ENCODE peak calls at places on chromosomes 5 and 9, in seven cellular contexts. G is fibroblast of lung, Z is pancreas, Q is cardiac fibroblast, E is kidney epithelial cell, D is cardiac muscle cell, N is bronchial epithelial cell. X is an unnamed sample.

GRCh38 chr9:117480729-117481128 is 65.9 kb upstream of the ASTN2 start:
- DNase-seq in Q (no peak), D (no peak), Z (no peak), E (no peak), G (no peak), N (no peak), X (no peak)

GRCh38 chr9:112271466-112272098 is 61.8 kb downstream of the PTBP3 start:
- DNase-seq in G (no peak), Q (no peak), N (peak), D (no peak), E (no peak), Z (no peak), X (no peak)

GRCh38 chr9:112249277-112249676 is 74.2 kb upstream of the SUSD1 start:
- DNase-seq in G (peak), Q (peak), Z (no peak), E (no peak), D (peak), N (peak), X (no peak)

GRCh38 chr5:56512314-56512996 is 279.3 kb upstream of the ANKRD55 start:
- DNase-seq in N (no peak), D (peak), Q (peak), E (no peak), G (no peak), Z (no peak), X (no peak)

GRCh38 chr9:17799383-17799782 is 220.5 kb downstream of the SH3GL2 start:
- DNase-seq in Z (no peak), G (peak), E (peak), N (peak), D (peak), Q (peak), X (no peak)

GRCh38 chr5:148808864-148809642 is 17.4 kb upstream of the ADRB2 start:
- DNase-seq in G (no peak), N (no peak), Z (no peak), Q (no peak), E (no peak), D (no peak), X (no peak)

GRCh38 chr9:130906727-130907416 is 10.3 kb upstream of the QRFP start:
- DNase-seq in Q (no peak), E (no peak), Z (no peak), N (no peak), D (no peak), G (no peak), X (no peak)

GRCh38 chr5:126947146-126948010 is 83.0 kb downstream of the MARCHF3 start:
- DNase-seq in E (no peak), G (no peak), Q (no peak), N (no peak), D (no peak), Z (no peak), X (no peak)

GRCh38 chr5:33488558-33489355 is 48.0 kb downstream of the TARS1 start:
- DNase-seq in E (no peak), D (no peak), G (no peak), Q (no peak), N (no peak), Z (no peak), X (no peak)

GRCh38 chr5:178327446-178327845 is 94.8 kb upstream of the PHYKPL start:
- DNase-seq in N (no peak), G (no peak), E (no peak), D (no peak), Z (no peak), Q (no peak), X (no peak)

GRCh38 chr5:58849995-58850667 is 267.3 kb downstream of the RAB3C start:
- DNase-seq in D (peak), Z (peak), G (peak), Q (peak), E (peak), N (peak), X (peak)

GRCh38 chr5:119336846-119337564 is 18.8 kb upstream of the TNFAIP8 start:
- DNase-seq in Q (no peak), E (no peak), D (no peak), G (no peak), Z (no peak), N (no peak), X (no peak)

GRCh38 chr5:152608514-152608913 is 203.4 kb upstream of the NMUR2 start:
- DNase-seq in Z (no peak), G (no peak), E (no peak), D (no peak), Q (no peak), N (no peak), X (no peak)

GRCh38 chr5:130198927-130199326 is 294.7 kb downstream of the CHSY3 start:
- DNase-seq in N (peak), D (peak), E (no peak), Z (no peak), G (peak), Q (peak), X (peak)

GRCh38 chr9:94656190-94656589 is 16.9 kb upstream of the FBP1 start:
- DNase-seq in Z (no peak), E (no peak), N (no peak), D (peak), Q (no peak), G (no peak), X (peak)

GRCh38 chr9:87206064-87206661 is 258.9 kb upstream of the GAS1 start:
- DNase-seq in N (peak), Q (no peak), E (no peak), D (no peak), Z (no peak), G (peak), X (no peak)

GRCh38 chr9:124359426-124359825 is 55.8 kb downstream of the PSMB7 start:
- DNase-seq in D (no peak), G (no peak), N (no peak), Q (no peak), E (no peak), Z (no peak), X (no peak)

GRCh38 chr5:174736351-174736721 is 12.0 kb downstream of the MSX2 start:
- DNase-seq in G (peak), D (peak), Q (peak), E (peak), Z (no peak), N (peak), X (no peak)

GRCh38 chr5:78634634-78635033 is 13.9 kb downstream of the LHFPL2 start:
- DNase-seq in N (no peak), E (no peak), Q (no peak), D (no peak), Z (no peak), G (peak), X (no peak)

GRCh38 chr9:13330396-13331004 is 51.0 kb upstream of the MPDZ start:
- DNase-seq in N (no peak), G (no peak), Q (peak), Z (no peak), E (no peak), D (peak), X (no peak)

GRCh38 chr9:132973713-132974112 is 4.8 kb upstream of the GFI1B start:
- DNase-seq in N (no peak), Z (no peak), G (peak), D (peak), Q (peak), E (no peak), X (peak)

GRCh38 chr5:58944221-58944620 is 361.3 kb downstream of the RAB3C start:
- DNase-seq in E (no peak), Q (no peak), G (peak), D (peak), Z (no peak), N (no peak), X (no peak)

GRCh38 chr5:77946381-77947050 is 170.4 kb upstream of the TBCA start:
- DNase-seq in Z (no peak), Q (no peak), E (no peak), N (no peak), G (no peak), D (no peak), X (no peak)

GRCh38 chr5:132496631-132497487 is 6.3 kb upstream of the IRF1 start:
- DNase-seq in N (no peak), G (peak), E (no peak), Q (peak), D (peak), Z (peak), X (no peak)

GRCh38 chr5:116452774-116453368 is 121.8 kb downstream of the SEMA6A start:
- DNase-seq in Z (no peak), E (no peak), D (no peak), N (peak), Q (no peak), G (no peak), X (no peak)

GRCh38 chr9:76567086-76567485 is 108.1 kb downstream of the GCNT1 start:
- DNase-seq in N (no peak), Z (no peak), D (no peak), G (no peak), E (no peak), Q (no peak), X (no peak)

GRCh38 chr5:80034962-80035821 is at the start of gene THBS4:
- DNase-seq in N (no peak), D (no peak), Q (no peak), G (no peak), E (no peak), Z (no peak), X (no peak)

GRCh38 chr5:80033513-80033912 is 1.6 kb upstream of the THBS4 start:
- DNase-seq in N (peak), G (no peak), E (no peak), Q (no peak), Z (no peak), D (no peak), X (no peak)

GRCh38 chr5:80035839-80036238 is 691 bp downstream of the THBS4 start:
- DNase-seq in E (no peak), D (no peak), Q (no peak), G (no peak), Z (no peak), N (no peak), X (no peak)

GRCh38 chr5:80036621-80037020 is 1.5 kb downstream of the THBS4 start:
- DNase-seq in Q (no peak), N (no peak), Z (no peak), E (no peak), D (no peak), G (no peak), X (no peak)

DNA sequence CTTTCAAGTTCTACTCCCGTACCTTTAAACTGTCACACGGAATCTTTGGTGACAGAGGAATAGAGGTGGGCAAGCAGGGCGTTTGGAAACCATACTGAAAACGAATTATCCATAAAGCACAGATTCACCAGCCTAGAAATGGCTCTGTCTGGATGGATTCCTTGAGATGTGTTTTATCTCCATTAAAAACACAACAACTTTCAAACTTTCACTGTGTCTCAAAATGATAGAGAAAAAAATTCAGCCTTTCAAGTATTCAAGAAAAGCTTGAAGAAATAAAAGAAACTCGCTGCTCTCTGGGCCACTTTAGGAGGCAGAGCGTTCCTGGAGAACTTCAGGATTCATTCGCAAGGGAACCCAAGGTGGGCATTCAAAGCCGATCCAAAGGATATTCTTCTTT is 589 bp upstream of the THBS4 start:
- DNase-seq in N (no peak), E (no peak), G (peak), Z (no peak), Q (no peak), D (no peak), X (no peak)
- H3K4me3 ChIP-seq in N (no peak), E (no peak), G (no peak), Z (no peak), Q (no peak), D (peak), X (no peak)

DNA sequence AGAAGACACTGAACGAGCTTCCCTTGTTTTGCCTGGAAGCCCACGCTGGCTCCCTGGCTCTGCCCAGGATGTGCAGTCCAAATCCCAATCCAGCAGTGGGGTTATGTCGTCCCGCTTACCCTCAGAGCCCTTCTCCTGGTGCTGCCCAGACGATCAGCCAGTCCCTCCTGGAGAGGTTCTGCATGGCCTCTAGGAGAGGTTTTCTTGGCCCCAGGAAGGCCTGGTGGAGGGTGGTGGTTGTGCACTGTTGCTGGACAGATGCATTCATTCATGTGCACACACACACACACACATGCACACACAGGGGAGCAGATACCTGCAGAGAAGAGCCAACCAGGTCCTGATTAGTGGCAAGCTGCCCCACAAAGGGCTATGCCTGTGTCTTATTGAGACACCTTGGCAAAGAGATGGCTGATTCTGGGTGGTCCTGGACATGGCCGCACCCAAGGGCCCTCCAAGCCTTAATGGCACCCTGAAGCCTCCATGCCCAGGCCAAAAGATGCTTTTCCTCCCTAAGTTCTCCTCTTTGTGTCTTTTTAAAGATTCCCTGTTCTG is 10.5 kb upstream of the OLFM1 start:
- DNase-seq in D (no peak), E (no peak), Z (peak), G (no peak), N (no peak), Q (no peak), X (no peak)
- H3K4me3 ChIP-seq in D (no peak), E (no peak), Z (no peak), G (no peak), N (no peak), Q (no peak), X (no peak)

DNA sequence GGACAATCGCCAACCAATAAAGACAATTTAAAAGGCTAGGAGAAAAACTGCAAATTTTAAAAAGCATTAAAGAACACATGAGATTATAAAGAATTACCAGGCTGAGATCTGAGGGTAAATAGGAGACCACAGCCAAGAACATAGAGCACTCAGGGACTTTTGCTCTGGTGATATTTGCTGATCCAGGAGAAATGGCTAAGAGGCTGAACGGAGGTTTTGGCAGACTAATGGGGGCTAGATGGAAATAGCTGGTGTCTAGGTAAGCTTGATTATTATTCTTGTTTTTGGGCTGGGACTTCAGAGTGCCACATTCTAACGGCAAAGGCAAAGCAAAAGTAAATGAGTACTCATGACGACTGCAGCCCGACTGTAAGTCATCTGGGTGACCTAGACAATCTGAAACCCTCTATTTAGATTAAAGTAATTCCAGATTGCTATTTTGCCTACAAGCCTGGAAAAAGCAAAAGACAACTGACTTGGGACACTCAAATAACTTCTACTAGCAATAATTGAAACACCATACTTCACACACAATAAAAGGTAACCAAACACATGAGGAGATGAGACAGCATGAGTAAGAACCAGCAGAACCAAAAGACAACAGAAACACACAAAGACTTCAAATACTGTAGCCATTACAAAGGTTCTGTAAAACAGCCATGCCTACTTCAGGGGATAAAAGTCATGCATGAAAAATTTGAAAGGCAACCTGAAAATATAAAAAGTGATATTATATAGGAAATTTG is 68.8 kb downstream of the JAKMIP2 start:
- DNase-seq in Q (no peak), Z (no peak), N (no peak), G (no peak), D (no peak), E (no peak), X (no peak)
- H3K4me3 ChIP-seq in Q (no peak), Z (no peak), N (no peak), G (no peak), D (no peak), E (no peak), X (no peak)

GRCh38 chr5:72415926-72416325 is 91.3 kb downstream of the ZNF366 start:
- DNase-seq in E (no peak), Q (no peak), D (no peak), Z (no peak), G (no peak), N (no peak), X (no peak)

GRCh38 chr5:72417333-72418062 is 89.7 kb downstream of the ZNF366 start:
- DNase-seq in Q (no peak), N (no peak), Z (no peak), E (no peak), D (no peak), G (no peak), X (no peak)

GRCh38 chr5:72412283-72413055 is 92.3 kb downstream of the PTCD2 start:
- DNase-seq in D (peak), E (no peak), N (no peak), Z (no peak), Q (peak), G (no peak), X (no peak)

DNA sequence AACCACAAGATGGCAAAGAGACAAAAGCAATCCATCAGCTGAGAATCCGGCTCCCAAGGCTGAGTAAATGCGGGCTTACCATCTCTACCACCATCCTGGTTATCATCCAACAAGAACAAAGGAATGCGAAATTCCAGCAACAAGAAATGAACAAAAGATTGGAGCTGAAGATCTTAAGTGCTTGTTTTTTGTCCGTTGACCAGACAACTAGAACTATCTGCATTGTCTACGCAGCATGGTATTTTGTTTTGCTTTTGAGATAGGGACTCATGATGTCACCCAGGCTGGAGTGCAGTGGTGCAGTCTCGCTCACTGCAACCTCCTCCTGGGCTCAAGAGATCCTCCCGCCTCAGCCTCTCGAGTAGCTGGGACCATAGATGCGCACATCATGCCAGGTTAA is 88.9 kb downstream of the ZNF366 start:
- DNase-seq in Z (no peak), N (no peak), E (no peak), D (no peak), Q (no peak), G (no peak), X (no peak)
- H3K4me3 ChIP-seq in Z (no peak), N (no peak), E (no peak), D (no peak), Q (no peak), G (no peak), X (no peak)

GRCh38 chr5:41638685-41639084 is 128.3 kb upstream of the PLCXD3 start:
- DNase-seq in Z (no peak), Q (no peak), D (no peak), G (no peak), E (no peak), N (no peak), X (no peak)

GRCh38 chr5:41637869-41638268 is 127.5 kb upstream of the PLCXD3 start:
- DNase-seq in Z (no peak), N (no peak), G (peak), D (no peak), E (no peak), Q (no peak), X (peak)

GRCh38 chr5:41641621-41642020 is 131.2 kb upstream of the PLCXD3 start:
- DNase-seq in Q (peak), N (no peak), E (no peak), D (peak), Z (no peak), G (peak), X (no peak)

GRCh38 chr5:41636605-41637004 is 126.2 kb upstream of the PLCXD3 start:
- DNase-seq in N (peak), G (peak), Q (peak), Z (no peak), E (no peak), D (peak), X (peak)

DNA sequence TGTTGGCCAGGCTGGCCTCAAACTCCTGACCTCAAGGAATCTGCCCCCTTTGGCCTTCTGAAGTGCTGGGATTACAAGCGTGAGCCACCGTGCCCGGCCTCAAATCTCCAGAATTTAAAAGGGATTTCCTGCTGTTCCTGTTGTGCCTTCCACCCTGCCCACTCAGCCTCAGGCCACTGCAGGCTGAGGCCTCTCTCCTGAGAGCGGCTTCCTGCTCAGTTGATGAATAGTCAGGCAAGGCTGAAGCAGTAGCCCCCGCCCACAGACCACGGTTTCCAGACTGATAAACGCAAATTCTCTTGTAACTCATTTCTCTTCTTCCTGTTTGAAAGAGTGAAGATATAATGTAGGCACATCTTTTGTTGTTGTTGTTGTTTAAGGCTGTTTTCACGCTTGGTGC is 127.0 kb upstream of the PLCXD3 start:
- DNase-seq in N (no peak), Z (no peak), G (no peak), D (peak), Q (peak), E (no peak), X (no peak)
- H3K4me3 ChIP-seq in N (no peak), Z (no peak), G (no peak), D (no peak), Q (no peak), E (no peak), X (no peak)

DNA sequence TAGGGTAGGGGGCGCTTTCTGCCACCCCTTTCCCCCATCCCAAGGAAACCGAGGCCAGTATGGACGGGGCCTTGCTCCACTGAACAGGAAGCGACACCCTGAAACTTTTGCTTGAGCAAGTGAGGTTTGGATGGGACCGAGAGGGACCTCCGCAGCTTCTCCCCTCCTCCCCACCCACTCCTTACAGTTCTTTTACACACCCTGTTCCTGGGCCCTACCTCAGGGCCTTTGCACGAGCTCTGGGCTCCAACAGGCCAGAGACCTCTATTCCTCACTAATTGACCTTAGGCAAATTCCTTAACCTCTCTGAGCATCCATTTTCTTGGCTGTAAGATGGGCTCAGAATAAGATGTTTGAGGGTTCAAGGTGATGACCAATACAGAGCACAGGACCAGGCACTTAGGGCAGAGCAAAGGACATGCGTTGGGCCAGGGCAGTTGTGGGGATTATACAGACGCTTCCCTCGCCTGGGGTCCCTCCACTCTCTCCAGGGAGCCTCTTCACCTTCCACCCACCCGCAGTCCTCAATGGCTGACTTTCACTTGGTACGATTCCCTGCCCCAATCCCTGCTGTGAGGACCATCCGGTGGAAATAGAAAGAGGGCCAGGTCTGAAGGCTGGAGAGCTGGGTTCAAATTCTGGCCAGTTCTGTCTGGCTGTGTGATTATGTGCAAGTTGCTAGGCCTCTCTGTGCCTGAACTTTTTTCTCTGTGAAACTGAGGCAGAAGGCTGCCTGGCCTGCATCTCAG is 206.3 kb upstream of the IER5L start:
- DNase-seq in E (no peak), Z (no peak), Q (no peak), D (no peak), N (no peak), G (no peak), X (no peak)
- H3K4me3 ChIP-seq in E (no peak), Z (no peak), Q (no peak), D (no peak), N (peak), G (peak), X (no peak)

GRCh38 chr5:139787257-139787567 is 8.4 kb upstream of the PSD2 start:
- DNase-seq in G (no peak), Z (no peak), E (no peak), Q (no peak), D (no peak), N (no peak), X (no peak)
- H3K4me3 ChIP-seq in G (peak), Z (no peak), E (no peak), Q (no peak), D (no peak), N (no peak), X (no peak)